ENCODE peak calls at places on chromosomes 12 and 14, in five cellular contexts. One of them, this sample, is unnamed.
A peak's percentile ranks its signal among the peaks of the same experiment; 100 is the strongest.

GRCh38 chr12:15712823-15713663 is 76.1 kb downstream of the EPS8 start:
- DNase-seq in left ventricle myocardium inferior: peak; percentile 27
- DNase-seq in neural crest cell: no peak
- DNase-seq in WTC11: no peak
- DNase-seq in right atrium auricular region: peak; percentile 77
- DNase-seq in this sample: no peak

GRCh38 chr12:111287125-111287900 is 81.6 kb downstream of the PHETA1 start:
- DNase-seq in right atrium auricular region: no peak
- DNase-seq in left ventricle myocardium inferior: no peak
- DNase-seq in neural crest cell: no peak
- DNase-seq in WTC11: no peak
- DNase-seq in this sample: no peak

GRCh38 chr12:79547044-79547734 is 143.6 kb downstream of the PAWR start:
- DNase-seq in left ventricle myocardium inferior: no peak
- DNase-seq in right atrium auricular region: no peak
- DNase-seq in WTC11: peak; percentile 66
- DNase-seq in neural crest cell: no peak
- DNase-seq in this sample: no peak

GRCh38 chr14:103483600-103483999 is 39.0 kb downstream of the CKB start:
- DNase-seq in WTC11: no peak
- DNase-seq in neural crest cell: no peak
- DNase-seq in left ventricle myocardium inferior: no peak
- DNase-seq in right atrium auricular region: no peak
- DNase-seq in this sample: peak; percentile 34

GRCh38 chr12:105201389-105201788 is 34.6 kb downstream of the APPL2 start:
- DNase-seq in WTC11: no peak
- DNase-seq in neural crest cell: no peak
- DNase-seq in right atrium auricular region: no peak
- DNase-seq in left ventricle myocardium inferior: no peak
- DNase-seq in this sample: no peak

GRCh38 chr14:36517242-36518030 is 2.6 kb downstream of the NKX2-1 start:
- DNase-seq in right atrium auricular region: no peak
- DNase-seq in WTC11: peak; percentile 39
- DNase-seq in neural crest cell: no peak
- DNase-seq in left ventricle myocardium inferior: no peak
- DNase-seq in this sample: no peak

GRCh38 chr12:133236144-133236543 is 467 bp upstream of the ANHX start:
- DNase-seq in right atrium auricular region: no peak
- DNase-seq in WTC11: no peak
- DNase-seq in left ventricle myocardium inferior: no peak
- DNase-seq in neural crest cell: no peak
- DNase-seq in this sample: no peak

GRCh38 chr12:90152897-90153624 is 444.4 kb upstream of the ATP2B1 start:
- DNase-seq in neural crest cell: peak; percentile 2
- DNase-seq in WTC11: peak; percentile 15
- DNase-seq in right atrium auricular region: no peak
- DNase-seq in left ventricle myocardium inferior: no peak
- DNase-seq in this sample: no peak

GRCh38 chr14:65439117-65439516 is 26.6 kb downstream of the FUT8 start:
- DNase-seq in right atrium auricular region: no peak
- DNase-seq in neural crest cell: no peak
- DNase-seq in WTC11: no peak
- DNase-seq in left ventricle myocardium inferior: no peak
- DNase-seq in this sample: no peak

GRCh38 chr14:53409289-53409688 is 256.2 kb upstream of the DDHD1 start:
- DNase-seq in right atrium auricular region: no peak
- DNase-seq in neural crest cell: no peak
- DNase-seq in left ventricle myocardium inferior: no peak
- DNase-seq in WTC11: no peak
- DNase-seq in this sample: no peak

GRCh38 chr14:53409974-53410373 is 256.9 kb upstream of the DDHD1 start:
- DNase-seq in right atrium auricular region: no peak
- DNase-seq in left ventricle myocardium inferior: no peak
- DNase-seq in WTC11: no peak
- DNase-seq in neural crest cell: no peak
- DNase-seq in this sample: no peak

GRCh38 chr14:53411110-53411509 is 258.0 kb upstream of the DDHD1 start:
- DNase-seq in left ventricle myocardium inferior: no peak
- DNase-seq in neural crest cell: no peak
- DNase-seq in WTC11: no peak
- DNase-seq in right atrium auricular region: no peak
- DNase-seq in this sample: no peak

GRCh38 chr14:53408175-53408879 is 255.2 kb upstream of the DDHD1 start:
- DNase-seq in neural crest cell: no peak
- DNase-seq in right atrium auricular region: no peak
- DNase-seq in WTC11: no peak
- DNase-seq in left ventricle myocardium inferior: no peak
- DNase-seq in this sample: no peak

DNA sequence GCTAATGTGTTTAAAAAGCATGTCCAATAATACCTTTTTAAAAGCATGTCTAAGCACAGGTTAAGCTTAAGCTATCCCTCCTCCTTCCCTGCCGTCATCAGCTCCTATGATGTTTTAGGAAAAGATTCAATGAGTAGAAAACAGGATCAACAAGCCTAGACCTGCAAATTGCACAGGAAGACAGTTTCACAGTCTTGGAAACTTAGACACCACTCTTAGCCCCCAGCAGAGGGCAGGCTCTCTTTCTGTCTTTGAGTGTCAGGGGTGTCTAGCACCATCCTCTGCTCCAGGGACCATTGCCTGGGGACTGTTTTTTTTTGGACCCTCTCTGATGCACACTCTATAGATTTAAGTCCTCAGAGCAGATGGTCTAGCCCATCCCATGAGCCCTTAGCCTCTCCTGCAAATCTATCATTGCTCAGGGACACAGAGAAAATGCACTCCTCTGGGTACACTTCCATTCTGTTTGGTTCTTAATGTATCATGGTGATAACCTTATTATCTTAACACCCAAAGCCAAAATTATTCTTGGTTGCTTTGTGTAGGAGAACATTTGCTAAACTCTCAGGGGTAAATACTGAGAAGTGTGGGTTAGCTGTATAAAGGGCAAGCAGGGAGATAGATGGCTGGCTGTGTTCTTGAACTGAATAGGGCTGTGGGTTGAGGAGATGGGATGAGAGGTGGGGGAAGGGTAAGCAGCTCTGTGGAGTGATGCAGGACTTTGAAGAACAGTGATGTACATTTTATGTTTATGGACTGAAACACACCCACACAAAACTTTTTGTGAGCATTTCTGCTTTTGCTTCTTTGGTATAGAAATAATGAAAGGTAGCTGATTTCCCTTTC is 259.9 kb upstream of the DDHD1 start:
- DNase-seq in WTC11: no peak
- DNase-seq in neural crest cell: no peak
- DNase-seq in right atrium auricular region: no peak
- DNase-seq in left ventricle myocardium inferior: no peak
- DNase-seq in this sample: no peak
- TF ChIP-seq CTCF in WTC11: no peak
- TF ChIP-seq CTCF in neural crest cell: peak; percentile 63
- TF ChIP-seq CTCF in right atrium auricular region: peak; percentile 43
- TF ChIP-seq CTCF in left ventricle myocardium inferior: peak; percentile 45
- TF ChIP-seq CTCF in this sample: no peak

GRCh38 chr12:42919691-42920090 is 330.1 kb upstream of the PRICKLE1 start:
- DNase-seq in WTC11: no peak
- DNase-seq in right atrium auricular region: no peak
- DNase-seq in left ventricle myocardium inferior: no peak
- DNase-seq in neural crest cell: no peak
- DNase-seq in this sample: no peak

GRCh38 chr12:42915426-42915825 is 325.9 kb upstream of the PRICKLE1 start:
- DNase-seq in right atrium auricular region: no peak
- DNase-seq in neural crest cell: no peak
- DNase-seq in left ventricle myocardium inferior: no peak
- DNase-seq in WTC11: no peak
- DNase-seq in this sample: no peak

GRCh38 chr12:42921741-42922511 is 332.4 kb upstream of the PRICKLE1 start:
- DNase-seq in right atrium auricular region: no peak
- DNase-seq in WTC11: no peak
- DNase-seq in left ventricle myocardium inferior: no peak
- DNase-seq in neural crest cell: no peak
- DNase-seq in this sample: no peak

GRCh38 chr12:42916143-42916542 is 326.6 kb upstream of the PRICKLE1 start:
- DNase-seq in right atrium auricular region: no peak
- DNase-seq in left ventricle myocardium inferior: no peak
- DNase-seq in WTC11: no peak
- DNase-seq in neural crest cell: no peak
- DNase-seq in this sample: no peak

DNA sequence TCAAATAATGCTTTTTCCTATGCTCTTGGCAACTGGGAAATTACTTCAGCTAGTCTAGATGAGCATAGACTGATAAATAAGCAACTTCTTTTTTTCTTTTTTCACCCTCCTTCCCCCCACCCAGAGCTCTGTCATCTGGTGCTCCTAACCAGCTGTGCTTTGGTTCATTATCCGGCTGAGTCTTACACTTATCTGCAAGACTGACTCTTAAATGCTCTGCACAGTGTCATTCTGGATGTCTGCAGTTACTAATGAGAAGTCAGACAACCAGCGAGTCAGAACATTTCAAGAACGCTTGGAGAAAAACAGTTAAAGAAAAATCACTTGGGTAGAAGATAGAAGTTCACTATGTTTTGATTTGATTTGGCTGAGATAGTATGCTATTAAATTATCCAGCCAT is 328.8 kb upstream of the PRICKLE1 start:
- DNase-seq in neural crest cell: no peak
- DNase-seq in right atrium auricular region: no peak
- DNase-seq in WTC11: no peak
- DNase-seq in left ventricle myocardium inferior: no peak
- DNase-seq in this sample: no peak
- TF ChIP-seq CTCF in neural crest cell: no peak
- TF ChIP-seq CTCF in right atrium auricular region: no peak
- TF ChIP-seq CTCF in WTC11: no peak
- TF ChIP-seq CTCF in left ventricle myocardium inferior: no peak
- TF ChIP-seq CTCF in this sample: no peak

GRCh38 chr12:26402648-26403047 is 207.3 kb downstream of the SSPN start:
- DNase-seq in WTC11: peak; percentile 21
- DNase-seq in neural crest cell: no peak
- DNase-seq in left ventricle myocardium inferior: no peak
- DNase-seq in right atrium auricular region: no peak
- DNase-seq in this sample: no peak
- TF ChIP-seq CTCF in WTC11: no peak
- TF ChIP-seq CTCF in neural crest cell: no peak
- TF ChIP-seq CTCF in left ventricle myocardium inferior: peak; percentile 42
- TF ChIP-seq CTCF in right atrium auricular region: peak; percentile 18
- TF ChIP-seq CTCF in this sample: no peak

DNA sequence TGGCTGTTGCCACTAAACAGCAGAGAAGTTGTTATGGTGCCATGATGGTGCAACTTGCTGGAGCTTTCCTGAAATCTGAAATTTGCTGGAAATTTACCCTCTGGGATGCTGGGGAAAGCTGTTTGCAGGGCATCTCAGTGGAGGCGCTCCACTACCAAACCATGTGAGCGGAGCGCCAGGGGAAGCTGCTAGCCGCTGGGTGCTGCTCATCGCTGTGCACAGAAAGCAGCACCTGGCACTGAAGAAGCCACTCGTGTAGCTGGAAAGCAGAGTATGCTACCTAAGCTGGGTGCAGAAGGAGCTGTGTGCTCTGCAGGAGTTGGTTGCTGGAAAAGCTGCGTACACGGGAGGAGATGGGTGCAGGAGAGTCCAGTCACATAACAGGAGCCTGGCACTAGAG is 53.0 kb downstream of the MSRB3 start:
- DNase-seq in left ventricle myocardium inferior: no peak
- DNase-seq in neural crest cell: no peak
- DNase-seq in WTC11: no peak
- DNase-seq in right atrium auricular region: no peak
- DNase-seq in this sample: no peak
- TF ChIP-seq CTCF in left ventricle myocardium inferior: no peak
- TF ChIP-seq CTCF in neural crest cell: no peak
- TF ChIP-seq CTCF in WTC11: no peak
- TF ChIP-seq CTCF in right atrium auricular region: no peak
- TF ChIP-seq CTCF in this sample: no peak

GRCh38 chr12:78226763-78227162 is 396.1 kb downstream of the NAV3 start:
- DNase-seq in neural crest cell: no peak
- DNase-seq in left ventricle myocardium inferior: no peak
- DNase-seq in right atrium auricular region: no peak
- DNase-seq in WTC11: no peak
- DNase-seq in this sample: no peak

GRCh38 chr12:78232756-78233155 is 402.1 kb downstream of the NAV3 start:
- DNase-seq in left ventricle myocardium inferior: no peak
- DNase-seq in neural crest cell: no peak
- DNase-seq in right atrium auricular region: no peak
- DNase-seq in WTC11: no peak
- DNase-seq in this sample: no peak

GRCh38 chr12:78224154-78224553 is 393.5 kb downstream of the NAV3 start:
- DNase-seq in WTC11: no peak
- DNase-seq in left ventricle myocardium inferior: no peak
- DNase-seq in right atrium auricular region: no peak
- DNase-seq in neural crest cell: no peak
- DNase-seq in this sample: no peak

GRCh38 chr12:78229491-78230209 is 399.0 kb downstream of the NAV3 start:
- DNase-seq in right atrium auricular region: no peak
- DNase-seq in WTC11: peak; percentile 69
- DNase-seq in left ventricle myocardium inferior: no peak
- DNase-seq in neural crest cell: peak; percentile 38
- DNase-seq in this sample: no peak
- TF ChIP-seq CTCF in right atrium auricular region: peak; percentile 49
- TF ChIP-seq CTCF in WTC11: peak; percentile 73
- TF ChIP-seq CTCF in left ventricle myocardium inferior: peak; percentile 44
- TF ChIP-seq CTCF in neural crest cell: peak; percentile 78
- TF ChIP-seq CTCF in this sample: no peak

GRCh38 chr14:58099682-58100081 is 52.3 kb downstream of the ARMH4 start:
- DNase-seq in right atrium auricular region: no peak
- DNase-seq in WTC11: no peak
- DNase-seq in left ventricle myocardium inferior: no peak
- DNase-seq in neural crest cell: no peak
- DNase-seq in this sample: no peak

GRCh38 chr14:58100735-58101368 is 51.2 kb downstream of the ARMH4 start:
- DNase-seq in WTC11: no peak
- DNase-seq in neural crest cell: no peak
- DNase-seq in left ventricle myocardium inferior: no peak
- DNase-seq in right atrium auricular region: no peak
- DNase-seq in this sample: no peak

GRCh38 chr14:58096731-58097130 is 55.3 kb downstream of the ARMH4 start:
- DNase-seq in left ventricle myocardium inferior: no peak
- DNase-seq in right atrium auricular region: no peak
- DNase-seq in WTC11: no peak
- DNase-seq in neural crest cell: no peak
- DNase-seq in this sample: no peak

DNA sequence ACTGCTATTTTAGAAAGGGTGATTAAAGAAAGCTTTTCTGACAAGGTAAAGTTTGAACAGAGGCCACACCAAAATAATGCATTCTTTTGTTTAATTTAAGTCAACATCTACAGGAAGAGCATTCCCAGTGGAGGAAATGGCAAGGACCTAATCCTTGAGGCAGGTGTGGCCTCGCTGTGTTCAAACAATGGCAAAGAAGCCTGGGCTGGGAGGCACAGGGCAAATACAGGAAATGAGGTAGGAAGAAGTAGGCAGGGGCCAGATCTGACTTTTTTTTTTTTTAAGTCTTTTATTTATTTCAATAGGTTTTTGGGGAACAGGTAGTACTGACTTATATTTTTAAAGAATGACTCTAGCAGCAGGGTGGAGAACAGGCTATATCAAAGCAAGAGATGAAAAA is 53.5 kb downstream of the ARMH4 start:
- DNase-seq in WTC11: no peak
- DNase-seq in right atrium auricular region: no peak
- DNase-seq in neural crest cell: no peak
- DNase-seq in left ventricle myocardium inferior: no peak
- DNase-seq in this sample: no peak
- TF ChIP-seq CTCF in WTC11: no peak
- TF ChIP-seq CTCF in right atrium auricular region: no peak
- TF ChIP-seq CTCF in neural crest cell: no peak
- TF ChIP-seq CTCF in left ventricle myocardium inferior: no peak
- TF ChIP-seq CTCF in this sample: peak; percentile 4

GRCh38 chr12:122519418-122519817 is 7.3 kb downstream of the RSRC2 start:
- DNase-seq in right atrium auricular region: no peak
- DNase-seq in left ventricle myocardium inferior: no peak
- DNase-seq in WTC11: no peak
- DNase-seq in neural crest cell: no peak
- DNase-seq in this sample: no peak
- TF ChIP-seq CTCF in right atrium auricular region: no peak
- TF ChIP-seq CTCF in left ventricle myocardium inferior: no peak
- TF ChIP-seq CTCF in WTC11: no peak
- TF ChIP-seq CTCF in neural crest cell: no peak
- TF ChIP-seq CTCF in this sample: no peak